ENCODE peak calls at places on chromosome 5, in five cellular contexts. Z is GM12878, P is HepG2, F is SK-N-SH, S is HCT116. Q is an unnamed sample.

GRCh38 chr5:60597570-60597969 is 102.4 kb downstream of the DEPDC1B start:
- DNase-seq in F (no peak), S (no peak), P (no peak), Z (peak), Q (no peak)

GRCh38 chr5:59021286-59021673 is 438.4 kb downstream of the RAB3C start:
- DNase-seq in F (no peak), Z (no peak), S (no peak), P (no peak), Q (no peak)

GRCh38 chr5:171840066-171840465 is 54.4 kb downstream of the SMIM23 start:
- DNase-seq in S (no peak), F (no peak), P (no peak), Z (no peak), Q (peak)

GRCh38 chr5:66779535-66779934 is 183.3 kb downstream of the MAST4 start:
- DNase-seq in F (no peak), Z (no peak), P (no peak), S (no peak), Q (no peak)

GRCh38 chr5:60843693-60844428 is at the start of gene ELOVL7:
- DNase-seq in P (peak), F (peak), Z (no peak), S (peak), Q (peak)

GRCh38 chr5:171484460-171484899 is 65.0 kb downstream of the FGF18 start:
- DNase-seq in P (no peak), F (peak), Z (no peak), S (peak), Q (peak)

GRCh38 chr5:162948677-162949076 is 488.7 kb upstream of the CCNG1 start:
- DNase-seq in Z (no peak), S (no peak), P (no peak), F (no peak), Q (no peak)

GRCh38 chr5:157993201-157993600 is 134.3 kb upstream of the CLINT1 start:
- DNase-seq in P (no peak), S (no peak), F (no peak), Z (no peak), Q (no peak)

GRCh38 chr5:90557871-90558270 is 726 bp upstream of the ADGRV1 start:
- DNase-seq in S (no peak), P (no peak), F (no peak), Z (no peak), Q (no peak)

GRCh38 chr5:92562065-92562464 is 1019.0 kb downstream of the NR2F1-AS1 start:
- DNase-seq in F (no peak), S (no peak), P (no peak), Z (no peak), Q (no peak)

GRCh38 chr5:17434982-17435381 is 63.0 kb upstream of the TAF11L2 start:
- DNase-seq in Z (no peak), S (no peak), P (no peak), F (no peak), Q (no peak)

DNA sequence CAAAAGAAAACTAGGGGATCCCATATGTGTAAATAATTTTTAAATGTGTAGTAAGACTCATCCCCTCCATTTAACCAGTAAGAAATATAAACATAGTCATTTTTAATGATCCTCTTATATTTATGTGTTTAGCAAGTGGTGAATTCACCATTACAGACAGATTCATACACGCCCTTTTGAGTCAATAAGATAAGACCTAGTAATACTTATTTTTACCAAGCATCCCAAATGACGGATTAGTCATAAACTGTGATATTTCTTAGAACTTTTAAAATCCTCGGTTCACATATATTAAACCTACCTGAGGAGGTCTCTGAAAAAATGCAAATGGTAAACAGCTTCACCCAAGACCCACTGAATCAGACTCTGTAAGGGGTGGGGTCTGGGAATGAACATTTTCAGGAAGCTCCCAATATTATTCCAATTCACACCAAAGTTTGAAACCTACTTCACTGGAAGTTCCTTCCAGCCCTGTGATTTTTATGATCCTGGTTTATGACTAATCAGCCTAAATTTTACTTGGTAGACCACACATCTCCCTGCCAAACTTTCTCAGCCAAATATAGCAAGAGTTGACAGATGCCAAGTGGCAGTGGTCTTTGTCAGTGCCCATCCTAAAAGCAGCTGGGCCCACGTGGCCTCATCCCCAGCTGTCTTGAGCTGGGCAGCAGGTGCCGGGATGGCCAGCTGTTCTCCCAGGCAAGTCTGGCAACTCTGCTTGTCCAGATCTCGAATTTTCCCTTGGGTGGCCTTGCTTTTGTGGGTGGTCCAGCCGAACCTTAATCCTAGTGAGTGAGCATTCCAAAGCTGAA is 559.0 kb upstream of the RGMB start:
- DNase-seq in Z (no peak), P (no peak), S (no peak), F (no peak), Q (no peak)
- H3K9ac ChIP-seq in Z (no peak), P (no peak), S (no peak), F (no peak), Q (no peak)

GRCh38 chr5:134072471-134073220 is 41.8 kb upstream of the TCF7 start:
- DNase-seq in P (no peak), Z (no peak), F (no peak), S (no peak), Q (no peak)

GRCh38 chr5:134070648-134070978 is 43.9 kb upstream of the TCF7 start:
- DNase-seq in S (no peak), P (no peak), Z (no peak), F (no peak), Q (no peak)

GRCh38 chr5:134069553-134069952 is 44.9 kb upstream of the TCF7 start:
- DNase-seq in S (no peak), Z (no peak), P (no peak), F (no peak), Q (no peak)

GRCh38 chr5:134071850-134072207 is 42.7 kb upstream of the TCF7 start:
- DNase-seq in F (no peak), Z (no peak), P (no peak), S (no peak), Q (no peak)

DNA sequence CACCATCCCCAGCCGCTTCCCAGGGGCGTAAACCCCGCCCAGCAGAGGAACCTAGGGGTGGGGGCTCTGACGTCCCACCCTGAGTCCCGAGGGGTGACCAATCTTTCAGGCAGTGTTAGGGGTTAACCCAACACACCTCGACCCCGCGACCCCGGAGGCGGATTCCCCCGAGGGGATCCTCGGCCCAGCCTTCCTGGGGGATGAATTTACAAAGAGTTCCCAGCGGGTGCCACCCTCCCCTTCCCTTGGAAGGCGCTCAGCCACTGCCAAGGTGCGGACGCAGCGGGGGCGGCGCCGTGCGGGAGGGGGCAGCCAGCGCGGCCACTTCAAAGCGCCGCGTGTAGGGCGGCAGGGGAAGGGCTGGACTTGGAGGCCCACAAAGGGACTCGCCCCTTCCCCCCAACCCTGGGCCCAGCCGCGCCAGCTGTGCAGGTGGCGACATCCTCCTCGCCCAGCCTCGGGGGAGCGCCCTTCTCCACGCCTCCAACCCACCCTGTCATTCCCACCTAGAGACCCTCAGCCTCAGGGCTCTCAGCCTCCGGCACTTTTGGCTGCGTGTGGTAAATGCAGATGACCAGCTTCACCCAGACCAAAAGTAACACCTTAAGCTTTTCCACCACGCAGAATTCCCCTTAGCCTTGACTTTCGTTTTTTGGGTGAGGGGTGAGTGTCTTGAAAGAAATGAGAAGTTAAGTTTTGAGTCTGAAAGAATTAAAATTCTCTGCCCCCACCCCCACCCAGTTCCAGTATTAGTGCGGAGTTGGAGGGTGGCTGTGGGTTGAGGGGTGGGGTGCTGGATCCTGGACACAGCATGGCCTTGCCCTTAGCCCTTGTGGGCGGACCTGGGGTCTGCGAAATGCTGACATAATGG is 43.3 kb upstream of the TCF7 start:
- DNase-seq in S (no peak), P (peak), Z (peak), F (no peak), Q (peak)
- TF ChIP-seq JUND in S (no peak), P (no peak), Z (no peak), F (no peak), Q (no peak)

GRCh38 chr5:173614591-173614990 is 1.9 kb downstream of the BOD1 start:
- DNase-seq in P (no peak), S (no peak), Z (no peak), F (no peak), Q (no peak)
- H3K9ac ChIP-seq in P (peak), S (no peak), Z (no peak), F (peak), Q (no peak)

GRCh38 chr5:126624534-126624933 is 23.8 kb downstream of the PHAX start:
- DNase-seq in P (peak), F (no peak), S (peak), Z (no peak), Q (no peak)
- TF ChIP-seq JUND in P (no peak), F (peak), S (peak), Z (no peak), Q (peak)

GRCh38 chr5:139210585-139210984 is 12.4 kb upstream of the SIL1 start:
- DNase-seq in Z (no peak), S (no peak), F (no peak), P (no peak), Q (no peak)
- H3K9ac ChIP-seq in Z (no peak), S (no peak), F (no peak), P (no peak), Q (no peak)

GRCh38 chr5:128224336-128224735 is 140.8 kb downstream of the SLC12A2 start:
- DNase-seq in Z (no peak), S (no peak), F (no peak), P (no peak), Q (no peak)

GRCh38 chr5:128227984-128228383 is 144.4 kb downstream of the SLC12A2 start:
- DNase-seq in Z (no peak), P (no peak), F (no peak), S (peak), Q (no peak)

GRCh38 chr5:128225245-128226030 is 141.9 kb downstream of the SLC12A2 start:
- DNase-seq in S (no peak), F (no peak), Z (no peak), P (no peak), Q (no peak)

GRCh38 chr5:128228506-128228905 is 144.9 kb downstream of the SLC12A2 start:
- DNase-seq in Z (no peak), S (no peak), F (no peak), P (no peak), Q (no peak)
- TF ChIP-seq JUND in Z (no peak), S (no peak), F (no peak), P (no peak), Q (no peak)

DNA sequence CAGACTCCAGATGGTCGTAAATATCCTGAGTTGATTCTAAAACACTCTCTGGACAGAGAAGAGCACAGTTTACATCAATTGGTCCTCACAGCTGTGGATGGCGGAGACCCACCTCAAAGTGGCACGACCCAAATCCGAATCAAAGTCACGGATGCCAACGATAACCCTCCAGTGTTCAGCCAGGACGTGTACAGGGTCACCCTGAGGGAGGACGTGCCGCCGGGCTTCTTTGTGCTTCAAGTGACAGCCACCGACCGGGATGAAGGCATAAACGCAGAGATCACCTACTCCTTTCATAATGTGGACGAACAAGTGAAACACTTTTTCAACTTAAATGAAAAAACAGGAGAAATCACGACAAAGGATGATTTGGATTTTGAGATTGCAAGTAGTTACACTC is 891 bp downstream of the PCDHGB2 start:
- DNase-seq in S (no peak), F (no peak), Z (no peak), P (no peak), Q (no peak)
- H3K9ac ChIP-seq in S (no peak), F (no peak), Z (no peak), P (no peak), Q (no peak)

GRCh38 chr5:13991365-13991764 is 46.9 kb upstream of the DNAH5 start:
- DNase-seq in Z (no peak), S (no peak), P (no peak), F (no peak), Q (no peak)

GRCh38 chr5:13989832-13990231 is 45.3 kb upstream of the DNAH5 start:
- DNase-seq in Z (no peak), S (no peak), P (no peak), F (no peak), Q (no peak)

GRCh38 chr5:13990896-13991295 is 46.4 kb upstream of the DNAH5 start:
- DNase-seq in Z (no peak), F (no peak), S (no peak), P (no peak), Q (no peak)

GRCh38 chr5:13985736-13986418 is 41.4 kb upstream of the DNAH5 start:
- DNase-seq in P (peak), F (no peak), Z (no peak), S (peak), Q (no peak)

GRCh38 chr5:13987843-13988464 is 43.5 kb upstream of the DNAH5 start:
- DNase-seq in P (peak), S (peak), F (peak), Z (no peak), Q (peak)
- TF ChIP-seq JUND in P (no peak), S (no peak), F (no peak), Z (no peak), Q (no peak)

GRCh38 chr5:9780501-9780900 is 150.3 kb upstream of the TAS2R1 start:
- DNase-seq in P (no peak), Z (no peak), F (no peak), S (no peak), Q (no peak)

GRCh38 chr5:9784231-9784630 is 154.1 kb upstream of the TAS2R1 start:
- DNase-seq in F (no peak), P (no peak), Z (no peak), S (no peak), Q (no peak)

GRCh38 chr5:9782806-9783560 is 152.8 kb upstream of the TAS2R1 start:
- DNase-seq in F (no peak), P (no peak), S (no peak), Z (no peak), Q (no peak)

GRCh38 chr5:9781882-9782281 is 151.7 kb upstream of the TAS2R1 start:
- DNase-seq in Z (no peak), F (no peak), P (no peak), S (no peak), Q (no peak)

GRCh38 chr5:9781275-9781674 is 151.1 kb upstream of the TAS2R1 start:
- DNase-seq in F (no peak), P (no peak), S (no peak), Z (no peak), Q (no peak)
- H3K9ac ChIP-seq in F (no peak), P (no peak), S (no peak), Z (no peak), Q (no peak)

GRCh38 chr5:180799902-180800801 is 2.5 kb downstream of the MGAT1 start:
- DNase-seq in Z (no peak), P (no peak), S (no peak), F (no peak), Q (no peak)
- TF ChIP-seq JUND in Z (no peak), P (no peak), S (no peak), F (peak), Q (no peak)

Q was measured in K562.